ENCODE peak calls at places on chromosomes 1 and 21, in four cellular contexts. E is transverse colon, T is stomach, V is suprapubic skin. C is an unnamed sample.

GRCh38 chr1:12601690-12602632 is 16.0 kb downstream of the DHRS3 start:
- DNase-seq in E (no peak), T (no peak), V (no peak), C (peak)

GRCh38 chr1:161725888-161726630 is 4.7 kb downstream of the FCRLB start:
- DNase-seq in T (peak), V (peak), E (peak), C (peak)

GRCh38 chr1:233443040-233443439 is 115.5 kb downstream of the MAP3K21 start:
- DNase-seq in E (no peak), T (no peak), V (no peak), C (no peak)

GRCh38 chr21:38351961-38352521 is 95.2 kb downstream of the KCNJ15 start:
- DNase-seq in V (peak), E (no peak), T (no peak), C (no peak)

GRCh38 chr1:104294259-104294658 is 544.6 kb downstream of the AMY1C start:
- DNase-seq in E (no peak), T (no peak), V (no peak), C (no peak)

GRCh38 chr21:23223882-23224281 is 2225.7 kb downstream of the NCAM2 start:
- DNase-seq in V (no peak), E (no peak), T (no peak), C (no peak)

GRCh38 chr1:183804916-183805734 is at the start of gene RGL1:
- DNase-seq in E (peak), T (peak), V (peak), C (peak)

GRCh38 chr1:77282866-77283539 is 1.2 kb downstream of the AK5 start:
- DNase-seq in E (no peak), V (no peak), T (no peak), C (no peak)

GRCh38 chr1:151837841-151838490 is 1.7 kb downstream of the C2CD4D start:
- DNase-seq in E (no peak), T (no peak), V (no peak), C (no peak)

GRCh38 chr1:13948851-13949490 is 249.0 kb downstream of the PRDM2 start:
- DNase-seq in V (no peak), E (no peak), T (no peak), C (peak)

GRCh38 chr1:11448375-11449085 is 30.4 kb upstream of the DISP3 start:
- DNase-seq in E (no peak), V (no peak), T (no peak), C (no peak)

DNA sequence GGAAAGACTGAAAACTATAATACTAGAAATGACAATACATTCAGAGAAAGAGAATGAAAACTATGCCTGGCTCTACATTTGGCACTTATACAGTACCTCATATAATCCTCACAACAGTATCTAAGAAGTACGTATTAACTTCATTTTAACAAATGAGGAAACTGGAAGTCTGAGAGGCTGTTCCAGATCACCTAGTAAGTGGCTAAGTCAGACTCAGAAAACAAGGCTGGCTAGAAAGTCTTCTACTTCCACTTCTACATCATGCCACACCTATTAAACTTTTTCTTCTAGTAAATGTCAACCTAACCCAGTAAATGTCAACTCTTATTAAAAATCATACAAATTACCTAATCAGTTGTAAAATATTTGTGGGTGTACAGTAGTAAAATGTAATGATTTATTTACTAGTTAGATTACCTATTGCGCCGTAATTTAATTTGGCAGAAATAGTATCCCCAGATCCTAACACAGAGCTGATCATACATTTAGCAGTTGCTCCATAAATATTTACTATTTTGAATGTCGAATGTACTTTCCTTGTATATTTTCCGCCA is 36.8 kb upstream of the ASPM start:
- DNase-seq in V (no peak), E (no peak), T (no peak), C (no peak)
- TF ChIP-seq EP300 in V (no peak), E (no peak), T (no peak), C (no peak)

GRCh38 chr1:246139745-246140182 is 367.3 kb downstream of the SMYD3 start:
- DNase-seq in E (no peak), T (no peak), V (no peak), C (no peak)
- TF ChIP-seq EP300 in E (no peak), T (no peak), V (no peak), C (no peak)

GRCh38 chr21:34614443-34614692 is 545 bp downstream of the RCAN1 start:
- DNase-seq in V (no peak), T (no peak), E (no peak), C (peak)

GRCh38 chr21:34615487-34615814 is 538 bp upstream of the RCAN1 start:
- DNase-seq in V (no peak), E (no peak), T (no peak), C (no peak)

GRCh38 chr21:34613679-34614442 is 1.1 kb downstream of the RCAN1 start:
- DNase-seq in V (no peak), T (no peak), E (no peak), C (peak)

GRCh38 chr21:34612557-34612956 is 2.4 kb downstream of the RCAN1 start:
- DNase-seq in V (no peak), E (no peak), T (no peak), C (no peak)

DNA sequence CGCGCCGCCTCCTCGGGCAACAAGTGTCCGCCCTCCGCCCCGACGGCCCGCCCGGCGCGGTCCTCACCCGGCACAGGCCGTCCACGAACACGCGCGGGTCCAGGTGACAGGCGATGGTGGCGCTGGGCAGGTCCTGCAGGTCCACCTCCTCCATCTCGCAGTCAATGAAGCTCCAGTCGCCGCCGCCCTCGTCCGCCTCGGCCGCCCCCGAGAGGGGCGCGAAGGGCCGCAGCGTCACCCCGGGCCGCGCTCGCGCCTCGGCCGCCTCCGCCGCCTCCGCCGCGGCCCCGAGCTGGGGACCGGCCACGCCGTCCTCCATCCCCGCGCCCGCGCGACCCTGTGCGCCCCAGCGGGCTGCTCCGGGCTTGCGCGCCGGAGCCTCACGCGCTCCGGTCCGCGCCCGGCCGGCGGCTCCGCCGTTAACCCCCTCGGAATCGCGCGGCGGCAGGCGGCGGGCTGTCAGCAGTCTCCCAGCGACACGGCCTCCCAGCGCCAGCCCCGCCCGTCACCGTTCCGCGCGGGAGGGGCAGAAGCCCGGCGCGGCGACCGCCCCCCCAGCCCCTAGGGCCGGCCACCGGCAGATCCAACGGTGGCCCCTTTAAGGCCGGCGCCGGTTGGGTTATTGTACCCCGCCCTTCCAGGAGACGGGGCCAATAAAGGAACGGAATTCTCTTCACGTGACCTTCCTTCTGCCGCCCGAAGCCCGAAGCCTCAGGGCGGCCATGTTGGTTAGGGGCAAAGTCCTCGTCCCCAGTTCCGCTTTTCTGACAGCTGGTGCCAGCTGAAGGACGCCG is at the start of gene RCAN1:
- DNase-seq in T (peak), E (peak), V (peak), C (peak)
- TF ChIP-seq EP300 in T (no peak), E (no peak), V (no peak), C (no peak)

DNA sequence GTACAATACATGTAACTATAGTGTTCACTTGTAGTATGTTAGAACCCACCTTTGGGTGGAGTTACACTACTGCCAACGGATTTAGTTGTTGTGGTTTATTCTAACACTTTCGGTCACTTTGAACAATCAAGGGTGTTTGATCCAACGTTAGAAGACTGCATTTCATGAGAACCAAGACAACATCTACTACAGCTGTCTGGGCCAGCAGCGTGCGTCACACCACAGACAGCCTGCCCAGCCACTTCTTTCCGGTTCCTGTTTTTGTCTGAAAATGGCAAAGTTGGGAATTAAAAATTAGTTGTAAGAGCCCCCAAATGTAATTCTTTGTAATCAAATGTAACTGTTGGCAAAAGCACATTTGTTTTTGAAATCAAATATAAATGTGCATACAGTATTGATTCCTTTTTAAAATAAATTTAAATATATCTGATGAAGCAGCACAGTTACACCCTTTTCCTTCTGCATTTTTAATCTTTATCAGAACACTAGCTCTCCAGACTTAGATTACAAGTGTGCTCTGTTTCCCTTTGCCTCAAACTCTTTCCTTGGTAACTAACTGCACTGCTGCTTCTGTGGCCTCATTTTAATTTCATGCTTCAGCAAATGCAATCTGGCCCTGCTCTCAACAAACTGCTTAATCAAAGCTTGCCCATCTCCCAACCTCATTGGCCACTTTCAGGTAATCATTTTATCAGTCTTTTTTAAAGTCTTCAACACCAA is 86.6 kb upstream of the DPH5 start:
- DNase-seq in E (peak), V (no peak), T (no peak), C (no peak)
- TF ChIP-seq EP300 in E (no peak), V (no peak), T (no peak), C (no peak)

GRCh38 chr1:168689726-168690602 is 39.0 kb downstream of the DPT start:
- DNase-seq in E (no peak), V (no peak), T (no peak), C (no peak)
- TF ChIP-seq EP300 in E (no peak), V (no peak), T (no peak), C (no peak)

DNA sequence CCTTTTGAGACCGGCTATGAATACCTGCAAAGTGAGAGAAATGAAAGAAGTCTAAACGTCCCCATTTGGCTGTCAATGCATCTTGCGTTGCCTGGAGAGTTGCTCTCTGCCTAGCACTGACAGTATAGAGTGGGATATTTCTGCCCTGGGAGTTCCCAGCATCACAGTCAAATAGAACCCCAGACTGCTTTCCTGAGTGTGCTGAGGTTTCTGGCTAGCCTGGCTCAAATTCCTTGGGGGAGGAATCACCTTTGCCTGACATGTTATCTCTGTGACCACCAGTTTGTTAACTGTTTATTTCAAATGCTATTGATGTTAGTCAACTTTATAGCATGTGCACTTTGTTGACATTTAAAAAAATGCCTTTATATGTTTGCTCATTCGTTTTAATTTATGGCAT is 212.0 kb upstream of the FAM78B start:
- DNase-seq in E (no peak), V (no peak), T (no peak), C (no peak)
- TF ChIP-seq EP300 in E (no peak), V (no peak), T (no peak), C (no peak)

GRCh38 chr21:28936721-28937120 is 56.0 kb downstream of the LTN1 start:
- DNase-seq in T (no peak), V (no peak), E (no peak), C (no peak)
- TF ChIP-seq EP300 in T (no peak), V (no peak), E (no peak), C (no peak)